ENCODE peak calls at places on chromosomes 3 and 15, in six cellular contexts. X is upper lobe of right lung, S is transverse colon, Z is brain microvascular endothelial cell, Q is psoas muscle, C is uterus. H is an unnamed sample.

GRCh38 chr3:100107227-100107626 is 7.1 kb downstream of the FILIP1L start:
- DNase-seq in X (no peak), S (no peak), Q (no peak), Z (no peak), C (no peak), H (no peak)

GRCh38 chr3:27680517-27681246 is 41.4 kb downstream of the EOMES start:
- DNase-seq in X (no peak), Z (peak; percentile 14), S (no peak), C (no peak), Q (no peak), H (no peak)

GRCh38 chr3:10845839-10846656 is 30.0 kb downstream of the SLC6A11 start:
- DNase-seq in X (no peak), Z (no peak), C (no peak), Q (no peak), S (no peak), H (no peak)

GRCh38 chr3:53046171-53047170 is 598 bp upstream of the SFMBT1 start:
- DNase-seq in Z (peak; percentile 9), C (peak; percentile 40), Q (peak; percentile 54), X (peak; percentile 81), S (peak; percentile 76), H (peak; percentile 53)

GRCh38 chr3:110343376-110343775 is 728.2 kb upstream of the NECTIN3 start:
- DNase-seq in C (no peak), X (no peak), Q (no peak), Z (peak; percentile 24), S (no peak), H (no peak)

GRCh38 chr15:83164409-83165404 is 42.9 kb downstream of the HDGFL3 start:
- DNase-seq in Z (no peak), Q (no peak), X (no peak), S (no peak), C (no peak), H (no peak)

GRCh38 chr3:123246846-123247245 is 45.1 kb downstream of the SEC22A start:
- DNase-seq in C (no peak), Q (no peak), X (no peak), S (no peak), Z (no peak), H (no peak)

GRCh38 chr3:42804831-42805821 is 836 bp upstream of the HIGD1A start:
- DNase-seq in Z (no peak), Q (peak; percentile 28), X (peak; percentile 70), S (peak; percentile 35), C (peak; percentile 21), H (peak; percentile 71)

GRCh38 chr3:95280711-95281352 is 1218.0 kb downstream of the NSUN3 start:
- DNase-seq in C (no peak), X (no peak), Z (no peak), Q (no peak), S (no peak), H (no peak)

GRCh38 chr3:23583980-23584736 is 221.6 kb upstream of the UBE2E1 start:
- DNase-seq in S (no peak), X (no peak), Q (no peak), Z (no peak), C (no peak), H (no peak)

GRCh38 chr3:123365450-123366143 is 83.3 kb downstream of the ADCY5 start:
- DNase-seq in X (peak; percentile 9), Z (no peak), C (no peak), S (no peak), Q (no peak), H (no peak)

GRCh38 chr3:185667574-185667973 is 81.5 kb downstream of the SENP2 start:
- DNase-seq in Z (no peak), X (no peak), S (no peak), Q (no peak), C (no peak), H (no peak)

GRCh38 chr15:42062284-42062806 is 32.0 kb downstream of the PLA2G4D start:
- DNase-seq in Q (no peak), X (no peak), Z (no peak), S (no peak), C (no peak), H (no peak)

GRCh38 chr15:42650208-42651066 is 75.0 kb downstream of the STARD9 start:
- DNase-seq in Q (peak; percentile 44), Z (peak; percentile 78), X (no peak), C (peak; percentile 61), S (peak; percentile 67), H (no peak)

GRCh38 chr3:27721717-27722564 is at the start of gene EOMES:
- DNase-seq in X (no peak), Q (peak; percentile 23), S (peak; percentile 42), Z (no peak), C (no peak), H (peak; percentile 37)

DNA sequence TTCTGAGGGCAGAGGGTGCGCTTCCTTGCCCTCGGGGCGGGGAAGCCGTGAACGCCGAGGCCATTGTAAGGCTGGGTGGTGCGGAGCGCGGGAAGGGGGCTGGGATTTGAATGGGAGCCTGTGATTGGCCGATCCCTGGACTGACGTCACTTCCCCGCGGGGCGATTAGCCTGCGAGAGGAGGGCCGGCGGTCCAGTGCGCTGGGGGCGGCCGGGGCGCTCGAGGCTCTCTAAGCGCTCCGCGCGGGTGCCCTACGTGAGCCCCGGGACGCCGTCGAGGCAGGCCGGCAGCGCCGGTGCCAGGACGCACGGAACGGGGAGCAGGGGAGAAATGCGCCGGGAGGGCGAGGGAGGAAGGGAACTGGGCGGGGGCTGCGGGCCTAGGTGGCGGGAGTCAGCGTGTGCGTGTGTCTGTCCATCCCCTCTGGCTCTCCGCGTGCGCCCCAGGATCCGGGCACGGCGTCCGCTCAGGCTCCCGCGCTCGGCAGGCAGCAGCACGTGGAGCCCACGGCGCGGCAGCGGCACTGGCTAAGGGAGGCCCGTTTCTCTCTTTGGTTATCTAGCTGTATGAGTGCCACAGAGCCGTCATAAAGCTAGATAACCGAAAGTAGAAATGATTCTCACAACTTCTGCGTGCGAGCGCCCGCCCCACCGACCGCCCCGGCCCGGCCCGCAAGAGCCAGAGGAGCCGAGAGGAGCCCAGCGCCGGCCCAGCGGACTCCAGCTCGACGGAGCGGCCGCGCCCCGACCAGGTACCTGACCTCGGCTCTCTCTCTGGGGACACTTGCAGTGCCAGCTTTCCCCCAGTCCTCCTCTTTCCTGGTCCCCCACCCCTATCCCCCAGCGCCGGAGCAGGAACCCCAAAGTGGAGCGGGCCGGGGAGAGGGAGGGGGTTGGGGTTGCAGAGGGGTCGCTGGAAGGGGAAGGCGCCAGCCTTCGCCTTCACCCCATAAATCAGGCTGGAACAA is 33.1 kb upstream of the POLG start:
- DNase-seq in Z (no peak), C (no peak), Q (no peak), S (no peak), X (no peak), H (peak; percentile 60)
- H3K4me3 ChIP-seq in Z (no peak overlapping the region), C (no peak overlapping the region), Q (peak overlapping the region; percentile 42), S (no peak overlapping the region), X (no peak overlapping the region), H (no peak overlapping the region)

DNA sequence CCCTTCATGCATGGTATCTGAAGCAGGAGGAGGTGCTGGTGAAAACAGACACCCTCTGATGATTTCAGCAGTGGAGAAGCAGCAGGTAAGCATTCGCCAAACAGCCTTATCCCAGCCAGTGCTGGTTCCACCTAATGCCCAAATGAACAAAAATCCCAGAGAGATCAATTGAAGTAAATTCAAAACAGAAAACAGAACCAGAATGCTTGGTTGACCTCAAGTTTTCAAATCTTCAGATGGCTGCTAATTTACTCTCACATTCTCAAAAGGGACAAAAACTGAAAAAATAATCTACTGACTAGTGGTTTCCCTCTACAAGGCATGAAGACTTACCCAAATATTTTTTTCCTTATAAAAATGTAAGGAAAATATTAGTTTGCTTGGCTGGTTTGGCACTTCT is 87.0 kb upstream of the MYO5C start:
- DNase-seq in Z (no peak), S (no peak), X (no peak), C (no peak), Q (no peak), H (no peak)
- H3K36me3 ChIP-seq in Z (peaks cover 7% of the 10 kb centered on the region), S (no peaks in the 10 kb centered on the region), X (peaks cover 17% of the 10 kb centered on the region), C (no peaks in the 10 kb centered on the region), Q (peaks cover 2% of the 10 kb centered on the region), H (no peaks in the 10 kb centered on the region)

GRCh38 chr3:63354160-63354559 is 76.1 kb downstream of the SYNPR start:
- DNase-seq in X (no peak), S (no peak), Z (no peak), C (no peak), Q (no peak), H (no peak)

GRCh38 chr3:63353383-63353782 is 75.3 kb downstream of the SYNPR start:
- DNase-seq in C (no peak), Q (no peak), Z (peak; percentile 69), X (no peak), S (no peak), H (no peak)

GRCh38 chr3:63351159-63352007 is 73.3 kb downstream of the SYNPR start:
- DNase-seq in Q (no peak), C (no peak), X (no peak), Z (peak; percentile 32), S (no peak), H (peak; percentile 18)

GRCh38 chr3:63352008-63352279 is 73.8 kb downstream of the SYNPR start:
- DNase-seq in Z (no peak), S (peak; percentile 71), Q (no peak), X (no peak), C (no peak), H (no peak)

DNA sequence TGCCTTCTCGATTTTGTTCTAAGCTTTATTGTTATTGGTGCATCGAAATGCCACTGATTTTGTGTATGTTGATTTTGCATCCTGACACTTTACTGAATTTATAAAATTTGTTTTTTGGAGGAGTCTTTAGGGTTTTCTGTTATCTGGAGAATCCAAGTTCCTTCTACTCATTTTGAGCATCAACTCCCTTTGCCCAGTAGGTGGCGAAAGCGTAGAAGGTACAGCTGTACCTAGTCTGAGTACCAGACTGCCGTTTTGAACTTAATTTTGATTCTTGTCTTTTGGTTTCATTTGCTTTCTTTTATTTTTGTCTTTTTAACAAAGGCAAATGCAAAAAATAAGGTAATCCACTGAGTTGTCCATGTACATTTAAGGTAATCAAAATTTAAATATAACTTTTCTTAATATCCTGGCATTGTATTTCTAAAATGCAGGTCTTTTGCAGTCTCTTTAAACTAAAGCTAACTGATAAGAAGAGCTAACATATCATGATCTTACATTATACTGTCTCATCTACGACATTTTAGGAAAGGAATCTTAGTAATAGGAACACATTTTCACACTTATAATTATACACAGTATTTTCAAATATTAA is 71.6 kb downstream of the SYNPR start:
- DNase-seq in S (peak; percentile 56), Q (no peak), Z (peak; percentile 64), C (peak; percentile 19), X (no peak), H (peak; percentile 41)
- TF ChIP-seq CTCF in S (peak; percentile 59), Q (peak; percentile 64), Z (peak; percentile 94), C (peak; percentile 56), X (peak; percentile 71), H (peak; percentile 42)

GRCh38 chr3:12750223-12750622 is 8.8 kb downstream of the TMEM40 start:
- DNase-seq in X (no peak), Q (peak; percentile 45), S (peak; percentile 11), C (peak; percentile 19), Z (peak; percentile 56), H (peak; percentile 53)

GRCh38 chr3:12751548-12751947 is 7.5 kb downstream of the TMEM40 start:
- DNase-seq in C (no peak), X (no peak), S (no peak), Z (no peak), Q (no peak), H (no peak)

GRCh38 chr3:12750658-12751071 is 8.4 kb downstream of the TMEM40 start:
- DNase-seq in X (no peak), S (no peak), C (peak; percentile 29), Q (peak; percentile 32), Z (peak; percentile 59), H (no peak)

GRCh38 chr3:12746419-12746818 is 12.6 kb downstream of the TMEM40 start:
- DNase-seq in S (no peak), Q (no peak), Z (no peak), C (no peak), X (no peak), H (no peak)

DNA sequence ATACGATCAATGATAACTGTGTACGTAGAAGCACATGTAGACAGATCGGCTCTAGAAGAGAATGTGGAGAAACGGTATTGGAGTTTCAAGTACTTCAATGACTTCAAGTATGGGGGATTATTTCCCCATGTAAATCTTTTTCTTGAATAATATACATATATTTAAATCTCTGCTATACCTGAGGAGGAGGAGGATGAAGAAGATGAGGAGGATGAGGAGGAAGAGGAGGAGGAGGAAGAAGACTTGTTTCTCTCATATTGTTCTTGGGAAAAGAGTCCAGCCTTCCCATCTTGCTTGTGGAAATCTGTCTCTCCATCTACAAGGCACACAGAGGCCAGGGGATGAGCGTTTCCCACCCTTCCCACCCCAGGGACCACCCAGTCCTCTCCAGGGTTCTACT is 10.6 kb downstream of the TMEM40 start:
- DNase-seq in S (no peak), Q (no peak), X (no peak), C (no peak), Z (no peak), H (no peak)
- H3K4me3 ChIP-seq in S (no peak overlapping the region), Q (no peak overlapping the region), X (no peak overlapping the region), C (no peak overlapping the region), Z (no peak overlapping the region), H (no peak overlapping the region)

H was measured in pancreas.